ENCODE peak calls at places on chromosomes 1 and 21, in five cellular contexts. L is breast epithelium, E is nephron progenitor cell, Z is memory B cell, P is stomach. R is an unnamed sample.

GRCh38 chr1:216926681-216927080 is 203.5 kb upstream of the ESRRG start:
- DNase-seq in L (no peak), E (no peak), Z (no peak), P (no peak), R (no peak)

GRCh38 chr1:235920596-235921375 is 54.1 kb upstream of the LYST start:
- DNase-seq in L (no peak), E (no peak), Z (no peak), P (peak), R (no peak)

GRCh38 chr1:212630159-212630900 is 21.8 kb downstream of the ATF3 start:
- DNase-seq in L (peak), E (peak), Z (peak), P (peak), R (peak)

GRCh38 chr1:99005142-99005491 is 456 bp upstream of the PLPPR5 start:
- DNase-seq in L (no peak), E (no peak), Z (no peak), P (no peak), R (no peak)

GRCh38 chr1:235500971-235501540 is 3.2 kb downstream of the B3GALNT2 start:
- DNase-seq in L (no peak), E (no peak), Z (no peak), P (no peak), R (no peak)

GRCh38 chr1:3504151-3504822 is 49.8 kb downstream of the ARHGEF16 start:
- DNase-seq in L (no peak), E (no peak), Z (no peak), P (no peak), R (no peak)

GRCh38 chr1:111878649-111879048 is 110.8 kb downstream of the KCND3 start:
- DNase-seq in L (no peak), E (no peak), Z (peak), P (no peak), R (no peak)

GRCh38 chr1:53265581-53265980 is 27.3 kb upstream of the MAGOH start:
- DNase-seq in L (no peak), E (no peak), Z (no peak), P (no peak), R (no peak)

GRCh38 chr1:43824795-43825194 is 108.8 kb upstream of the ARTN start:
- DNase-seq in L (no peak), E (no peak), Z (no peak), P (no peak), R (no peak)

GRCh38 chr1:48462716-48463285 is 9.2 kb downstream of the SPATA6 start:
- DNase-seq in L (no peak), E (no peak), Z (no peak), P (no peak), R (no peak)

GRCh38 chr1:110494036-110494435 is 24.9 kb downstream of the KCNA10 start:
- DNase-seq in L (no peak), E (no peak), Z (no peak), P (no peak), R (no peak)

GRCh38 chr1:181482521-181483083 is 715 bp upstream of the CACNA1E start:
- DNase-seq in L (no peak), E (peak), Z (no peak), P (peak), R (peak)

GRCh38 chr1:101238041-101238515 is 1.3 kb downstream of the S1PR1 start:
- DNase-seq in L (no peak), E (peak), Z (peak), P (no peak), R (peak)

GRCh38 chr1:109432336-109432735 is 6.1 kb upstream of the PSMA5 start:
- DNase-seq in L (no peak), E (no peak), Z (no peak), P (no peak), R (no peak)

GRCh38 chr21:35273331-35273730 is 224.2 kb upstream of the RUNX1 start:
- DNase-seq in L (no peak), E (no peak), Z (no peak), P (peak), R (no peak)

GRCh38 chr21:21301013-21301412 is 302.8 kb downstream of the NCAM2 start:
- DNase-seq in L (no peak), E (no peak), Z (no peak), P (no peak), R (no peak)

GRCh38 chr1:8676072-8676471 is 141.4 kb downstream of the RERE start:
- DNase-seq in L (no peak), E (no peak), Z (no peak), P (no peak), R (no peak)

GRCh38 chr21:38234395-38235142 is 22.2 kb upstream of the KCNJ15 start:
- DNase-seq in L (peak), E (no peak), Z (no peak), P (peak), R (no peak)

R was measured in T-helper 2 cell.